ENCODE peak calls at places on chromosomes 2 and 18, in five cellular contexts. A, B, J, Z and R are unnamed samples.

GRCh38 chr2:95359501-95359930 is 43.0 kb upstream of the FAHD2A start:
- DNase-seq in A (no peak), B (peak), J (no peak), Z (no peak), R (peak)

GRCh38 chr2:8515864-8516533 is 165.9 kb upstream of the ID2 start:
- DNase-seq in A (no peak), B (no peak), J (no peak), Z (no peak), R (no peak)

GRCh38 chr2:70420005-70420580 is 118.2 kb upstream of the FAM136A start:
- DNase-seq in A (no peak), B (no peak), J (no peak), Z (no peak), R (no peak)

GRCh38 chr2:232721261-232721660 is 24.1 kb downstream of the GIGYF2 start:
- DNase-seq in A (no peak), B (no peak), J (no peak), Z (no peak), R (no peak)

GRCh38 chr2:171741189-171741588 is 53.9 kb downstream of the DYNC1I2 start:
- DNase-seq in A (peak), B (no peak), J (no peak), Z (no peak), R (no peak)

GRCh38 chr2:68643011-68643873 is at the start of gene PROKR1:
- DNase-seq in A (no peak), B (peak), J (peak), Z (peak), R (peak)

GRCh38 chr2:127563458-127564428 is 28.3 kb downstream of the MYO7B start:
- DNase-seq in A (no peak), B (no peak), J (no peak), Z (no peak), R (no peak)

GRCh38 chr2:3254438-3254941 is 123.1 kb downstream of the EIPR1 start:
- DNase-seq in A (no peak), B (no peak), J (no peak), Z (no peak), R (no peak)

GRCh38 chr18:56240405-56240804 is 398.0 kb downstream of the TXNL1 start:
- DNase-seq in A (peak), B (no peak), J (no peak), Z (no peak), R (no peak)

GRCh38 chr2:119490106-119490505 is 34.2 kb downstream of the SCTR start:
- DNase-seq in A (no peak), B (no peak), J (no peak), Z (no peak), R (no peak)

GRCh38 chr2:32948266-32948665 is 1.5 kb downstream of the LTBP1 start:
- DNase-seq in A (no peak), B (no peak), J (no peak), Z (no peak), R (no peak)

GRCh38 chr2:235479604-235480003 is 14.2 kb upstream of the AGAP1 start:
- DNase-seq in A (no peak), B (no peak), J (no peak), Z (no peak), R (no peak)

GRCh38 chr18:31042068-31042390 is 513 bp downstream of the DSC3 start:
- DNase-seq in A (no peak), B (no peak), J (no peak), Z (peak), R (peak)
- H3K4me3 ChIP-seq in A (no peak), B (peak), J (peak), Z (peak), R (no peak)

DNA sequence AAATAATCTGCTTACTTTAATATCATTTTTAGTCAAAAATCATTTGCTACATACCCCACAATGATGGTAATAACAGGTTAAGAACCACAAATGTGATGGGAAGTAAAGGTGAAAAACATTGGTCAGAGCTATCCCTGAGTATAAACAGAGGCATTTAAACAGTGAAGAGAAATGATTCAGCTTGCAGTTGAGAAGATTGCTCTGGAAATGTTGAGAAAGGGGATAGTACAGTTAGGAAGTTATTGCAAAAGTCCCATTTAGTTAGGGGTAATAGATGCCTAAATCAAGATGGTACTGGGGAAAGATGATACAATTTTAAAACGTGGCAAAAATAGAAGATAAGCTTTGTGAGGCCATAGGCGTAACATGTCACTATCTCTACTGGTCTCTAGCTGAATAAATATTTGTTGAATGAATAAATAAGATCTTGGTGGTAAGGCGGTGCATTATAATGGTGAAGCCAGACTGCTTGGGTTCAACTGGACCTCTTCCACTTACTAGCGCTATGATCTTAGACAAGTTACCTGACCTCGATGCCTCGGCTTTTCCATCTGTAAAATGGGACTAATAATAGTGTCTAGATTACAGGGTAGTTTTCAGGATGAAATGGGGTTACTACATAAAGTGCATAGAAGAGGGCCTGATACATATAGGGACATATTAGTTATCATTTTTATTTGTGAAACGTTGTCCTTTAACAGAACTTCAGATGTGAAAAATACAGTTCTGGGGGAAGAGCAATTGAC is 2.0 kb upstream of the BZW1 start:
- DNase-seq in A (peak), B (no peak), J (no peak), Z (no peak), R (no peak)
- H3K4me3 ChIP-seq in A (peak), B (no peak), J (no peak), Z (no peak), R (no peak)

GRCh38 chr2:46471-47345 is at the start of gene FAM110C:
- DNase-seq in A (peak), B (peak), J (peak), Z (peak), R (peak)

GRCh38 chr2:42788-43187 is 3.5 kb downstream of the FAM110C start:
- DNase-seq in A (no peak), B (no peak), J (no peak), Z (no peak), R (no peak)

GRCh38 chr2:45342-46130 is 769 bp downstream of the FAM110C start:
- DNase-seq in A (no peak), B (peak), J (no peak), Z (no peak), R (peak)

GRCh38 chr2:46131-46470 is 204 bp downstream of the FAM110C start:
- DNase-seq in A (no peak), B (peak), J (no peak), Z (no peak), R (no peak)

GRCh38 chr2:44748-45341 is 1.5 kb downstream of the FAM110C start:
- DNase-seq in A (no peak), B (peak), J (no peak), Z (no peak), R (peak)
- H3K4me3 ChIP-seq in A (no peak), B (peak), J (no peak), Z (no peak), R (peak)

GRCh38 chr2:218964041-218964771 is 4.7 kb downstream of the CDK5R2 start:
- DNase-seq in A (peak), B (no peak), J (no peak), Z (no peak), R (no peak)
- H3K4me3 ChIP-seq in A (no peak), B (no peak), J (no peak), Z (no peak), R (no peak)

GRCh38 chr2:224400886-224401632 is 848 bp downstream of the FAM124B start:
- DNase-seq in A (no peak), B (no peak), J (no peak), Z (no peak), R (no peak)
- H3K4me3 ChIP-seq in A (no peak), B (no peak), J (peak), Z (no peak), R (peak)